ENCODE peak calls at places on chromosomes 7 and 10, in five cellular contexts. One of them, this sample, is unnamed.
A peak's percentile ranks its signal among the peaks of the same experiment; 100 is the strongest.

GRCh38 chr10:119211625-119212441 is 4.5 kb downstream of the GRK5 start:
- DNase-seq in H1: no peak
- DNase-seq in posterior cingulate gyrus: no peak
- DNase-seq in T-helper 1 cell: no peak
- DNase-seq in uterus: no peak
- DNase-seq in this sample: peak; percentile 32

GRCh38 chr10:118816471-118817168 is 61.9 kb upstream of the CACUL1 start:
- DNase-seq in posterior cingulate gyrus: no peak
- DNase-seq in T-helper 1 cell: no peak
- DNase-seq in H1: no peak
- DNase-seq in uterus: no peak
- DNase-seq in this sample: no peak

GRCh38 chr7:90402785-90403173 is 482 bp upstream of the CLDN12 start:
- DNase-seq in posterior cingulate gyrus: no peak
- DNase-seq in T-helper 1 cell: no peak
- DNase-seq in H1: no peak
- DNase-seq in uterus: no peak
- DNase-seq in this sample: no peak

GRCh38 chr10:104253106-104253505 is 1.6 kb upstream of the GSTO1 start:
- DNase-seq in uterus: no peak
- DNase-seq in H1: no peak
- DNase-seq in posterior cingulate gyrus: no peak
- DNase-seq in T-helper 1 cell: no peak
- DNase-seq in this sample: no peak

GRCh38 chr7:82288769-82289535 is 154.6 kb downstream of the CACNA2D1 start:
- DNase-seq in uterus: no peak
- DNase-seq in H1: no peak
- DNase-seq in posterior cingulate gyrus: no peak
- DNase-seq in T-helper 1 cell: no peak
- DNase-seq in this sample: peak; percentile 17

GRCh38 chr10:4316166-4316810 is 509.7 kb upstream of the AKR1E2 start:
- DNase-seq in H1: no peak
- DNase-seq in T-helper 1 cell: no peak
- DNase-seq in posterior cingulate gyrus: no peak
- DNase-seq in uterus: no peak
- DNase-seq in this sample: peak; percentile 95

GRCh38 chr7:102152672-102153585 is 133.7 kb upstream of the SH2B2 start:
- DNase-seq in posterior cingulate gyrus: peak; percentile 28
- DNase-seq in H1: peak; percentile 75
- DNase-seq in T-helper 1 cell: no peak
- DNase-seq in uterus: peak; percentile 36
- DNase-seq in this sample: no peak

GRCh38 chr10:17607603-17608332 is 9.4 kb downstream of the HACD1 start:
- DNase-seq in T-helper 1 cell: no peak
- DNase-seq in posterior cingulate gyrus: no peak
- DNase-seq in uterus: no peak
- DNase-seq in H1: no peak
- DNase-seq in this sample: peak; percentile 63

GRCh38 chr7:33982425-33982786 is 77.1 kb downstream of the BMPER start:
- DNase-seq in posterior cingulate gyrus: no peak
- DNase-seq in T-helper 1 cell: no peak
- DNase-seq in H1: no peak
- DNase-seq in uterus: no peak
- DNase-seq in this sample: peak; percentile 73

GRCh38 chr10:24952146-24952700 is at the start of gene PRTFDC1:
- DNase-seq in T-helper 1 cell: no peak
- DNase-seq in uterus: peak; percentile 53
- DNase-seq in H1: no peak
- DNase-seq in posterior cingulate gyrus: peak; percentile 89
- DNase-seq in this sample: peak; percentile 55

GRCh38 chr10:92822060-92822634 is 26.2 kb upstream of the EXOC6 start:
- DNase-seq in H1: no peak
- DNase-seq in uterus: no peak
- DNase-seq in posterior cingulate gyrus: no peak
- DNase-seq in T-helper 1 cell: no peak
- DNase-seq in this sample: peak; percentile 85

GRCh38 chr7:557556-557877 is 37.9 kb upstream of the PDGFA start:
- DNase-seq in uterus: no peak
- DNase-seq in posterior cingulate gyrus: no peak
- DNase-seq in H1: no peak
- DNase-seq in T-helper 1 cell: no peak
- DNase-seq in this sample: no peak

GRCh38 chr7:47418910-47419309 is 163.0 kb downstream of the TNS3 start:
- DNase-seq in H1: no peak
- DNase-seq in T-helper 1 cell: no peak
- DNase-seq in posterior cingulate gyrus: no peak
- DNase-seq in uterus: peak; percentile 51
- DNase-seq in this sample: peak; percentile 78

GRCh38 chr10:132376394-132376851 is 20.6 kb upstream of the PWWP2B start:
- DNase-seq in T-helper 1 cell: no peak
- DNase-seq in H1: no peak
- DNase-seq in uterus: no peak
- DNase-seq in posterior cingulate gyrus: peak; percentile 27
- DNase-seq in this sample: no peak

GRCh38 chr7:50558380-50559051 is 6.7 kb downstream of the DDC start:
- DNase-seq in T-helper 1 cell: no peak
- DNase-seq in posterior cingulate gyrus: no peak
- DNase-seq in H1: no peak
- DNase-seq in uterus: no peak
- DNase-seq in this sample: no peak

GRCh38 chr7:92421676-92422435 is 25.4 kb upstream of the GATAD1 start:
- DNase-seq in posterior cingulate gyrus: no peak
- DNase-seq in T-helper 1 cell: no peak
- DNase-seq in uterus: no peak
- DNase-seq in H1: no peak
- DNase-seq in this sample: no peak

GRCh38 chr7:105769951-105770628 is 106.3 kb downstream of the ATXN7L1 start:
- DNase-seq in H1: no peak
- DNase-seq in T-helper 1 cell: no peak
- DNase-seq in uterus: no peak
- DNase-seq in posterior cingulate gyrus: no peak
- DNase-seq in this sample: peak; percentile 57

GRCh38 chr10:61410353-61410752 is 42.8 kb downstream of the TMEM26 start:
- DNase-seq in T-helper 1 cell: no peak
- DNase-seq in H1: no peak
- DNase-seq in posterior cingulate gyrus: peak; percentile 50
- DNase-seq in uterus: no peak
- DNase-seq in this sample: no peak

GRCh38 chr10:49387029-49387428 is 8.9 kb downstream of the DRGX start:
- DNase-seq in T-helper 1 cell: no peak
- DNase-seq in uterus: no peak
- DNase-seq in H1: no peak
- DNase-seq in posterior cingulate gyrus: no peak
- DNase-seq in this sample: peak; percentile 95

GRCh38 chr7:120089968-120090367 is 183.0 kb upstream of the KCND2 start:
- DNase-seq in T-helper 1 cell: no peak
- DNase-seq in posterior cingulate gyrus: no peak
- DNase-seq in H1: no peak
- DNase-seq in uterus: no peak
- DNase-seq in this sample: no peak

GRCh38 chr10:48951707-48952106 is 12.1 kb upstream of the LRRC18 start:
- DNase-seq in posterior cingulate gyrus: no peak
- DNase-seq in uterus: no peak
- DNase-seq in H1: no peak
- DNase-seq in T-helper 1 cell: no peak
- DNase-seq in this sample: no peak

GRCh38 chr7:158108646-158109293 is 478.9 kb downstream of the PTPRN2 start:
- DNase-seq in uterus: no peak
- DNase-seq in posterior cingulate gyrus: no peak
- DNase-seq in H1: no peak
- DNase-seq in T-helper 1 cell: no peak
- DNase-seq in this sample: no peak

This sample was measured in EL.